ENCODE peak calls at places on chromosomes 13 and 19, in ten cellular contexts. A is neural crest cell; X is stimulated activated CD8-positive, alpha-beta memory T cell treated with anti-CD3 and anti-CD28 coated beads, Interleukin-2, amount 100 ng/mL, for 1 hour; D is retinal pigment epithelial cell; T is BE2C; J is ascending aorta; V is activated CD8-positive, alpha-beta memory T cell treated with anti-CD3 and anti-CD28 coated beads for 48 hours; N is activated T-helper 1 cell treated with Interleukin-2 at 50 U/mL for 16 hours; L is KG1; W is cardiac muscle cell. O is an unnamed sample.

GRCh38 chr13:95540848-95541247 is 11.7 kb upstream of the CLDN10 start:
- DNase-seq in A (no peak), X (no peak), D (no peak), T (no peak), J (no peak), V (no peak), N (no peak), L (no peak), W (peak; percentile 26), O (no peak)

GRCh38 chr19:898663-899062 is 5.4 kb downstream of the RNU6-9 start:
- DNase-seq in A (no peak), X (no peak), D (no peak), T (peak; percentile 71), J (no peak), V (no peak), N (no peak), L (no peak), W (no peak), O (peak; percentile 88)

GRCh38 chr13:47326061-47326460 is 429.2 kb upstream of the HTR2A start:
- DNase-seq in A (no peak), X (no peak), D (no peak), T (no peak), J (no peak), V (no peak), N (no peak), L (no peak), W (no peak), O (no peak)

GRCh38 chr19:3210347-3211017 is 14.0 kb upstream of the CELF5 start:
- DNase-seq in A (peak; percentile 68), X (peak; percentile 51), D (no peak), T (peak; percentile 77), J (no peak), V (no peak), N (peak; percentile 40), L (no peak), W (peak; percentile 46), O (peak; percentile 81)

GRCh38 chr19:56966697-56967299 is 126.3 kb upstream of the PEG3 start:
- DNase-seq in A (no peak), X (no peak), D (no peak), T (no peak), J (no peak), V (no peak), N (no peak), L (no peak), W (no peak), O (no peak)

GRCh38 chr13:98848736-98849135 is 96.3 kb upstream of the SLC15A1 start:
- DNase-seq in A (no peak), X (no peak), D (no peak), T (no peak), J (no peak), V (no peak), N (no peak), L (no peak), W (no peak), O (no peak)

GRCh38 chr19:6062274-6062673 is 48.0 kb downstream of the RFX2 start:
- DNase-seq in A (no peak), X (no peak), D (no peak), T (no peak), J (peak; percentile 40), V (no peak), N (peak; percentile 23), L (peak; percentile 82), W (no peak), O (no peak)

GRCh38 chr13:27000686-27001085 is 170.9 kb downstream of the USP12 start:
- DNase-seq in A (no peak), X (no peak), D (no peak), T (no peak), J (no peak), V (no peak), N (no peak), L (no peak), W (no peak), O (no peak)

GRCh38 chr19:39941615-39942507 is 7.4 kb upstream of the FCGBP start:
- DNase-seq in A (no peak), X (peak; percentile 31), D (peak; percentile 11), T (no peak), J (no peak), V (no peak), N (peak; percentile 21), L (peak; percentile 13), W (no peak), O (no peak)

GRCh38 chr19:38247734-38248268 is 8.4 kb downstream of the PPP1R14A start:
- DNase-seq in A (no peak), X (no peak), D (no peak), T (no peak), J (no peak), V (no peak), N (no peak), L (no peak), W (no peak), O (no peak)

GRCh38 chr19:28705008-28705407 is 507.9 kb downstream of the UQCRFS1 start:
- DNase-seq in A (no peak), X (no peak), D (peak; percentile 79), T (no peak), J (no peak), V (no peak), N (no peak), L (no peak), W (peak; percentile 26), O (no peak)

GRCh38 chr13:22461854-22462565 is 718.8 kb upstream of the SGCG start:
- DNase-seq in A (no peak), X (no peak), D (no peak), T (no peak), J (no peak), V (no peak), N (no peak), L (no peak), W (no peak), O (no peak)

GRCh38 chr13:106246817-106247216 is 288.6 kb downstream of the EFNB2 start:
- DNase-seq in A (no peak), X (no peak), D (no peak), T (no peak), J (no peak), V (no peak), N (no peak), L (no peak), W (no peak), O (no peak)

GRCh38 chr19:6772028-6772865 is at the start of gene VAV1:
- DNase-seq in A (no peak), X (peak; percentile 76), D (no peak), T (no peak), J (peak; percentile 21), V (peak; percentile 65), N (peak; percentile 66), L (peak; percentile 83), W (no peak), O (no peak)

GRCh38 chr19:37986048-37986750 is 79.2 kb downstream of the SIPA1L3 start:
- DNase-seq in A (no peak), X (no peak), D (no peak), T (no peak), J (no peak), V (no peak), N (no peak), L (no peak), W (no peak), O (no peak)

GRCh38 chr13:29887651-29888050 is 37.2 kb upstream of the UBL3 start:
- DNase-seq in A (no peak), X (no peak), D (no peak), T (no peak), J (no peak), V (no peak), N (no peak), L (no peak), W (no peak), O (peak; percentile 39)

GRCh38 chr19:51726049-51726448 is 2.3 kb upstream of the HAS1 start:
- DNase-seq in A (no peak), X (no peak), D (peak; percentile 90), T (peak; percentile 37), J (no peak), V (no peak), N (no peak), L (no peak), W (no peak), O (no peak)

GRCh38 chr19:31943778-31944177 is 401.6 kb upstream of the ZNF507 start:
- DNase-seq in A (no peak), X (no peak), D (no peak), T (no peak), J (no peak), V (no peak), N (no peak), L (no peak), W (no peak), O (no peak)

GRCh38 chr19:19719798-19720197 is 13.1 kb downstream of the ZNF14 start:
- DNase-seq in A (no peak), X (no peak), D (no peak), T (no peak), J (no peak), V (no peak), N (no peak), L (no peak), W (no peak), O (no peak)

GRCh38 chr13:98200211-98200878 is 23.3 kb upstream of the RNF113B start:
- DNase-seq in A (no peak), X (no peak), D (no peak), T (no peak), J (no peak), V (no peak), N (no peak), L (no peak), W (no peak), O (no peak)

GRCh38 chr13:33310245-33311038 is 24.9 kb upstream of the STARD13 start:
- DNase-seq in A (no peak), X (no peak), D (no peak), T (no peak), J (no peak), V (no peak), N (no peak), L (no peak), W (no peak), O (no peak)

GRCh38 chr13:109198585-109198984 is 569.2 kb downstream of the MYO16 start:
- DNase-seq in A (no peak), X (no peak), D (no peak), T (no peak), J (no peak), V (no peak), N (no peak), L (no peak), W (no peak), O (no peak)

GRCh38 chr13:111074826-111075225 is 40.3 kb upstream of the ARHGEF7 start:
- DNase-seq in A (no peak), X (no peak), D (no peak), T (no peak), J (no peak), V (no peak), N (no peak), L (no peak), W (no peak), O (no peak)

GRCh38 chr13:109119886-109120285 is 490.5 kb downstream of the MYO16 start:
- DNase-seq in A (no peak), X (no peak), D (no peak), T (no peak), J (no peak), V (no peak), N (no peak), L (no peak), W (no peak), O (no peak)

GRCh38 chr19:1169921-1170885 is 3.9 kb downstream of the SBNO2 start:
- DNase-seq in A (no peak), X (no peak), D (peak; percentile 67), T (peak; percentile 96), J (no peak), V (no peak), N (no peak), L (no peak), W (no peak), O (no peak)

GRCh38 chr19:48398329-48399235 is 5.1 kb downstream of the GRIN2D start:
- DNase-seq in A (peak; percentile 70), X (peak; percentile 75), D (no peak), T (peak; percentile 94), J (no peak), V (peak; percentile 73), N (peak; percentile 82), L (peak; percentile 74), W (peak; percentile 77), O (peak; percentile 89)

GRCh38 chr19:34066007-34066656 is 106.2 kb upstream of the LSM14A start:
- DNase-seq in A (no peak), X (no peak), D (no peak), T (no peak), J (no peak), V (no peak), N (no peak), L (no peak), W (peak; percentile 7), O (no peak)

GRCh38 chr19:46984077-46985010 is 35.3 kb upstream of the NPAS1 start:
- DNase-seq in A (no peak), X (no peak), D (no peak), T (peak; percentile 48), J (no peak), V (no peak), N (no peak), L (no peak), W (peak; percentile 81), O (peak; percentile 49)

O was measured in glutamatergic neuron.